ENCODE peak calls at places on chromosomes 6 and 20, in six cellular contexts. S, W, R, M, N and C are unnamed samples.

GRCh38 chr20:63533871-63534393 is 3.2 kb downstream of the PTK6 start:
- DNase-seq in S (peak; percentile 35), W (peak; percentile 78), R (no peak), M (no peak), N (no peak), C (no peak)

GRCh38 chr20:10553326-10553984 is 118.3 kb downstream of the SLX4IP start:
- DNase-seq in S (no peak), W (peak; percentile 69), R (no peak), M (peak; percentile 58), N (peak; percentile 86), C (peak; percentile 78)

GRCh38 chr6:37653933-37654565 is 43.6 kb downstream of the MDGA1 start:
- DNase-seq in S (no peak), W (peak; percentile 50), R (no peak), M (no peak), N (peak; percentile 39), C (peak; percentile 31)

GRCh38 chr6:73565767-73566485 is 45.1 kb upstream of the EEF1A1 start:
- DNase-seq in S (no peak), W (no peak), R (no peak), M (no peak), N (no peak), C (no peak)

GRCh38 chr6:11379805-11380204 is 147.3 kb upstream of the NEDD9 start:
- DNase-seq in S (no peak), W (no peak), R (no peak), M (no peak), N (no peak), C (no peak)

GRCh38 chr6:16651871-16652270 is 109.4 kb downstream of the ATXN1 start:
- DNase-seq in S (no peak), W (peak; percentile 87), R (no peak), M (no peak), N (no peak), C (no peak)

GRCh38 chr20:63167918-63168520 is 47.9 kb downstream of the YTHDF1 start:
- DNase-seq in S (no peak), W (no peak), R (no peak), M (no peak), N (no peak), C (no peak)

GRCh38 chr6:44058617-44059358 is 68.5 kb downstream of the MRPL14 start:
- DNase-seq in S (no peak), W (peak; percentile 99), R (no peak), M (no peak), N (peak; percentile 99), C (peak; percentile 95)

GRCh38 chr6:153231048-153231635 is 100.1 kb upstream of the RGS17 start:
- DNase-seq in S (no peak), W (peak; percentile 44), R (no peak), M (peak; percentile 26), N (peak; percentile 55), C (peak; percentile 53)

GRCh38 chr20:58891076-58891685 is 38.7 kb downstream of the GNAS start:
- DNase-seq in S (peak; percentile 95), W (peak; percentile 61), R (peak; percentile 69), M (peak; percentile 55), N (peak; percentile 76), C (peak; percentile 80)

GRCh38 chr20:24694727-24695528 is 225.5 kb downstream of the SYNDIG1 start:
- DNase-seq in S (no peak), W (no peak), R (no peak), M (no peak), N (no peak), C (no peak)

GRCh38 chr6:142551145-142551811 is 249.5 kb downstream of the ADGRG6 start:
- DNase-seq in S (no peak), W (peak; percentile 84), R (peak; percentile 50), M (no peak), N (peak; percentile 17), C (peak; percentile 94)

GRCh38 chr6:109580519-109580918 is 97.5 kb upstream of the ZBTB24 start:
- DNase-seq in S (no peak), W (peak; percentile 17), R (no peak), M (no peak), N (peak; percentile 70), C (no peak)

GRCh38 chr20:15951711-15952110 is 621.5 kb downstream of the KIF16B start:
- DNase-seq in S (no peak), W (peak; percentile 37), R (no peak), M (no peak), N (no peak), C (peak; percentile 58)

GRCh38 chr6:43669922-43670622 is 17.5 kb downstream of the MRPS18A start:
- DNase-seq in S (no peak), W (no peak), R (no peak), M (peak; percentile 1), N (no peak), C (no peak)

GRCh38 chr6:158452191-158452590 is 107.7 kb upstream of the TMEM181 start:
- DNase-seq in S (no peak), W (peak; percentile 48), R (no peak), M (no peak), N (no peak), C (no peak)